ENCODE peak calls at places on chromosome 20, in eight cellular contexts. B, A, C, S, N, D, R and E are unnamed samples.

GRCh38 chr20:37388831-37389230 is 42.9 kb downstream of the SRC start:
- DNase-seq in R (no peak), D (no peak), C (no peak), S (no peak), N (no peak), B (no peak), A (no peak), E (no peak)

GRCh38 chr20:39107741-39108140 is 145.6 kb downstream of the DHX35 start:
- DNase-seq in B (no peak), C (no peak), S (no peak), A (no peak), R (no peak), N (no peak), D (no peak), E (no peak)

GRCh38 chr20:10632681-10633509 is 40.9 kb downstream of the JAG1 start:
- DNase-seq in R (no peak), N (no peak), A (no peak), S (no peak), B (no peak), C (no peak), D (no peak), E (no peak)

GRCh38 chr20:63738687-63739128 is 868 bp upstream of the SLC2A4RG start:
- DNase-seq in N (no peak), R (peak), B (peak), A (no peak), S (peak), C (peak), D (no peak), E (peak)

GRCh38 chr20:19692685-19693119 is 65.4 kb upstream of the RIN2 start:
- DNase-seq in S (peak), B (peak), R (peak), C (peak), A (peak), N (peak), D (peak), E (peak)

GRCh38 chr20:46308258-46309157 is at the start of gene CDH22:
- DNase-seq in B (peak), A (peak), D (peak), R (no peak), N (peak), C (peak), S (no peak), E (no peak)

GRCh38 chr20:63520594-63520938 is at the start of gene PPDPF:
- DNase-seq in A (peak), R (peak), B (peak), S (peak), C (peak), D (peak), N (peak), E (peak)

GRCh38 chr20:41242807-41243206 is 74.7 kb downstream of the ZHX3 start:
- DNase-seq in D (no peak), N (no peak), S (no peak), R (no peak), A (no peak), B (no peak), C (no peak), E (no peak)

GRCh38 chr20:45781391-45781931 is 10.2 kb downstream of the WFDC3 start:
- DNase-seq in N (no peak), C (no peak), D (no peak), A (peak), R (no peak), B (no peak), S (peak), E (no peak)

GRCh38 chr20:62816879-62817873 is at the start of gene COL9A3:
- DNase-seq in B (peak), A (no peak), D (no peak), N (no peak), R (no peak), C (no peak), S (no peak), E (no peak)

GRCh38 chr20:4068708-4069107 is 53.4 kb upstream of the RNF24 start:
- DNase-seq in B (no peak), A (no peak), R (peak), N (no peak), D (no peak), C (no peak), S (peak), E (peak)

GRCh38 chr20:64233725-64234124 is 21.8 kb upstream of the PCMTD2 start:
- DNase-seq in B (no peak), D (no peak), R (peak), S (no peak), N (no peak), C (no peak), A (no peak), E (no peak)

GRCh38 chr20:8829232-8829631 is 239.7 kb upstream of the PLCB4 start:
- DNase-seq in C (no peak), R (no peak), D (no peak), B (no peak), S (no peak), A (no peak), N (no peak), E (no peak)

GRCh38 chr20:8535403-8536003 is 403.4 kb downstream of the PLCB1 start:
- DNase-seq in N (no peak), C (peak), A (peak), R (no peak), S (no peak), D (no peak), B (no peak), E (no peak)

GRCh38 chr20:2865630-2866029 is 7.7 kb upstream of the PTPRA start:
- DNase-seq in B (no peak), A (no peak), N (peak), D (peak), R (no peak), C (peak), S (no peak), E (no peak)

GRCh38 chr20:11159728-11160127 is 485.9 kb upstream of the JAG1 start:
- DNase-seq in B (no peak), S (peak), C (no peak), R (no peak), N (no peak), A (peak), D (no peak), E (peak)

GRCh38 chr20:60095456-60095855 is 137.2 kb downstream of the CDH26 start:
- DNase-seq in B (no peak), C (no peak), R (no peak), S (no peak), N (no peak), D (no peak), A (peak), E (peak)

GRCh38 chr20:2845607-2846006 is 5.1 kb downstream of the VPS16 start:
- DNase-seq in C (no peak), B (no peak), S (no peak), A (no peak), R (no peak), D (no peak), N (no peak), E (no peak)

GRCh38 chr20:3248167-3248992 is 9.4 kb upstream of the SLC4A11 start:
- DNase-seq in A (peak), R (no peak), N (no peak), B (peak), S (no peak), C (peak), D (no peak), E (no peak)